ENCODE peak calls at places on chromosomes 2 and 18, in six cellular contexts. M is spleen; E is GM23248; J is hepatocyte; R is bronchial epithelial cell; D is stimulated activated CD4-positive, alpha-beta T cell treated with anti-CD3 and anti-CD28 coated beads, Interleukin-2, amount 100 ng/mL, for 48 hours. C is an unnamed sample.

GRCh38 chr2:128425731-128426620 is 107.3 kb upstream of the HS6ST1 start:
- DNase-seq in M (peak), E (no peak), J (no peak), R (peak), D (no peak), C (no peak)

GRCh38 chr2:108920686-108921085 is 68.3 kb downstream of the EDAR start:
- DNase-seq in M (no peak), E (no peak), J (no peak), R (no peak), D (no peak), C (no peak)

GRCh38 chr2:240803191-240803590 is 16.8 kb downstream of the KIF1A start:
- DNase-seq in M (no peak), E (no peak), J (no peak), R (no peak), D (no peak), C (no peak)

GRCh38 chr18:79850731-79851130 is 53.0 kb downstream of the KCNG2 start:
- DNase-seq in M (peak), E (no peak), J (no peak), R (no peak), D (no peak), C (no peak)

GRCh38 chr2:186325827-186326535 is 160.1 kb upstream of the ZC3H15 start:
- DNase-seq in M (no peak), E (no peak), J (peak), R (peak), D (no peak), C (no peak)

GRCh38 chr2:201419057-201419635 is 32.1 kb downstream of the TRAK2 start:
- DNase-seq in M (no peak), E (peak), J (peak), R (peak), D (no peak), C (no peak)

GRCh38 chr2:234211797-234212196 is 161.3 kb downstream of the SPP2 start:
- DNase-seq in M (no peak), E (no peak), J (no peak), R (no peak), D (no peak), C (no peak)

GRCh38 chr2:12177052-12177994 is 430.9 kb downstream of the LPIN1 start:
- DNase-seq in M (no peak), E (peak), J (peak), R (peak), D (no peak), C (peak)

GRCh38 chr2:28325567-28326468 is 66.8 kb upstream of the FOSL2 start:
- DNase-seq in M (no peak), E (no peak), J (no peak), R (peak), D (no peak), C (no peak)

GRCh38 chr18:35697869-35698268 is 116.3 kb downstream of the GALNT1 start:
- DNase-seq in M (no peak), E (peak), J (no peak), R (peak), D (no peak), C (no peak)

GRCh38 chr2:171391532-171391931 is 42.3 kb downstream of the METTL8 start:
- DNase-seq in M (no peak), E (no peak), J (no peak), R (no peak), D (no peak), C (no peak)

GRCh38 chr2:59996830-59997229 is 556.6 kb downstream of the BCL11A start:
- DNase-seq in M (no peak), E (no peak), J (no peak), R (no peak), D (no peak), C (no peak)

GRCh38 chr2:217166241-217166640 is 306.4 kb upstream of the TNP1 start:
- DNase-seq in M (no peak), E (peak), J (peak), R (peak), D (no peak), C (no peak)

GRCh38 chr2:18455256-18455862 is 105.1 kb downstream of the RDH14 start:
- DNase-seq in M (no peak), E (peak), J (peak), R (peak), D (no peak), C (no peak)

C was measured in right cardiac atrium.